ENCODE peak calls at places on chromosomes 6 and 20, in four cellular contexts. F is GM12878, V is HL-60, L is K562. K is an unnamed sample.

GRCh38 chr20:58618694-58619540 is 32.2 kb upstream of the STX16 start:
- DNase-seq in V (no peak), F (no peak), L (no peak), K (no peak)

GRCh38 chr6:10553869-10554268 is 32.7 kb downstream of the GCNT2 start:
- DNase-seq in V (no peak), F (no peak), L (no peak), K (no peak)

GRCh38 chr20:50915424-50915823 is 15.8 kb downstream of the ADNP start:
- DNase-seq in V (no peak), F (no peak), L (no peak), K (no peak)

GRCh38 chr6:42150254-42150653 is 7.8 kb upstream of the C6orf132 start:
- DNase-seq in F (no peak), L (no peak), V (no peak), K (no peak)

GRCh38 chr6:90434096-90434495 is 137.5 kb upstream of the BACH2 start:
- DNase-seq in F (no peak), L (no peak), V (no peak), K (no peak)

GRCh38 chr6:155524249-155524651 is 68.6 kb upstream of the NOX3 start:
- DNase-seq in V (no peak), F (no peak), L (no peak), K (no peak)

GRCh38 chr20:64119301-64119680 is 11.9 kb upstream of the NPBWR2 start:
- DNase-seq in L (no peak), F (no peak), V (no peak), K (no peak)

GRCh38 chr20:19813839-19814238 is 55.8 kb downstream of the RIN2 start:
- DNase-seq in V (no peak), L (no peak), F (no peak), K (no peak)

GRCh38 chr6:148972481-148972880 is 225.7 kb downstream of the UST start:
- DNase-seq in L (peak; percentile 54), V (peak; percentile 13), F (no peak), K (no peak)

GRCh38 chr6:3355358-3356055 is 96.8 kb downstream of the PSMG4 start:
- DNase-seq in F (no peak), L (peak; percentile 59), V (no peak), K (no peak)

GRCh38 chr6:131948692-131949614 is 2.2 kb downstream of the CCN2 start:
- DNase-seq in V (no peak), L (no peak), F (no peak), K (no peak)
- TF ChIP-seq POLR2AphosphoS5 in V (no peak), L (no peak), F (no peak), K (no peak)

GRCh38 chr20:10671850-10672578 is 1.8 kb downstream of the JAG1 start:
- DNase-seq in F (no peak), L (peak; percentile 32), V (no peak), K (no peak)
- TF ChIP-seq SPI1 in F (no peak), L (no peak), V (no peak), K (no peak)

DNA sequence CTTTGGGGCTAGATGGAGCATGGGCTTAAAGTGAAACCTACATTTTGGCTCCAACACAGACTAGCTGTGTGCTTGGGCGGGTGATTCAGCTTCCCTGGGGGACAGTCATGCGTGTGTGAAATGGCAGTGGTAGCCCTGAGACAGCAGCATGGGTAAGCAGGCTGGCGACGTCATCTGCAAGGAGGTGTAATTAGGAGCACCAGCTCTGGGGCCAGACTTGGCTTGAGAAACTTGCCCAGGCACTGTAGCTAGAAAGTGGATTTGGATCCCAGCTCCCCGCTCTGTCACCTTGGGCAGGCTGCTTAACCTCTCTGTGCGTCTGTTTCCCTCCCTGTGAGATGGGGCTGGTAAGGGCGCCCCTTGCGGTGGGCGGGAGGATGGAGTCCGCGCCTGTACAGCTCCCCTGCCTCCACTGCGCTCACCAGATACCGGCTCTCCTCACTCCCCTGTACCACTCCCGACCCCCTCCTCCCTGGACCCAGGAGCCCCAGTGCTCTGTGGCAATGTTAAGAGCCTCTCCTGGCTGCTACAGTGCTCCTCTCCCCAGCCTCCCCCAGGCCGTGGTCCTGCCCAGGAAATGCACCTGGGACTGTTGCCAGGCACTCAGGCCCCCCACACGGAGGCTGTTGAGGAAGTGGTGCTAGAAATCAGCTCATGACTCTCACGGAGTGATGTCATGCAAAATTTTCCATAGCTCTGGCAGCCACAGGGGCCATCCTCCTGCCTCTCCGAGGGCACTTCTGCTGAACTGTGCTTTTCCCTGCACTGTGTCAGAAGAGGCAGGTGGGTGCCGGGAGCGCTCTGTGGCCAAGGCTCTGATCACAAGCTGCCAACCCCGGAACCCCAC is 44.6 kb downstream of the SYNJ2 start:
- DNase-seq in L (peak; percentile 84), F (no peak), V (peak; percentile 71), K (peak; percentile 70)
- TF ChIP-seq POLR2AphosphoS5 in L (no peak), F (no peak), V (peak; percentile 75), K (no peak)

GRCh38 chr20:60206259-60206658 is 248.0 kb downstream of the CDH26 start:
- DNase-seq in F (no peak), V (no peak), L (no peak), K (no peak)
- TF ChIP-seq SPI1 in F (no peak), V (no peak), L (no peak), K (no peak)